ENCODE peak calls at places on chromosome 21, in ten cellular contexts. N, A, G, F, E, U, C, R, P and X are unnamed samples.

GRCh38 chr21:36135391-36136094 is 664 bp downstream of the CBR3 start:
- DNase-seq in N (peak), A (peak), G (no peak), F (peak), E (peak), U (peak), C (peak), R (no peak), P (peak), X (no peak)

GRCh38 chr21:32472890-32473765 is 60.6 kb downstream of the EVA1C start:
- DNase-seq in N (no peak), A (no peak), G (no peak), F (no peak), E (no peak), U (no peak), C (no peak), R (no peak), P (no peak), X (no peak)

GRCh38 chr21:37860416-37860815 is 55.8 kb downstream of the KCNJ6 start:
- DNase-seq in N (no peak), A (no peak), G (no peak), F (no peak), E (no peak), U (no peak), C (no peak), R (no peak), P (no peak), X (no peak)

GRCh38 chr21:37749132-37749531 is 167.1 kb downstream of the KCNJ6 start:
- DNase-seq in N (no peak), A (no peak), G (no peak), F (no peak), E (no peak), U (no peak), C (no peak), R (no peak), P (no peak), X (no peak)

GRCh38 chr21:33133912-33134311 is 64.0 kb downstream of the OLIG1 start:
- DNase-seq in N (no peak), A (no peak), G (no peak), F (no peak), E (no peak), U (no peak), C (no peak), R (no peak), P (no peak), X (no peak)

GRCh38 chr21:42313501-42313969 is 1.7 kb downstream of the TFF3 start:
- DNase-seq in N (peak), A (no peak), G (no peak), F (no peak), E (no peak), U (peak), C (no peak), R (no peak), P (no peak), X (no peak)

GRCh38 chr21:36727886-36728285 is 29.0 kb downstream of the SIM2 start:
- DNase-seq in N (peak), A (no peak), G (no peak), F (no peak), E (no peak), U (no peak), C (no peak), R (no peak), P (no peak), X (no peak)

GRCh38 chr21:20040768-20041167 is 957.4 kb upstream of the NCAM2 start:
- DNase-seq in N (no peak), A (no peak), G (no peak), F (no peak), E (no peak), U (no peak), C (no peak), R (no peak), P (no peak), X (no peak)

GRCh38 chr21:45899317-45900033 is 82.1 kb upstream of the COL6A1 start:
- DNase-seq in N (no peak), A (no peak), G (no peak), F (no peak), E (no peak), U (no peak), C (no peak), R (no peak), P (no peak), X (no peak)

GRCh38 chr21:32083175-32083574 is 195.7 kb downstream of the MIS18A start:
- DNase-seq in N (no peak), A (no peak), G (no peak), F (no peak), E (peak), U (no peak), C (no peak), R (no peak), P (no peak), X (no peak)

GRCh38 chr21:26892151-26892550 is 46.9 kb upstream of the ADAMTS1 start:
- DNase-seq in N (no peak), A (no peak), G (no peak), F (no peak), E (no peak), U (no peak), C (no peak), R (no peak), P (no peak), X (no peak)

GRCh38 chr21:39660596-39660995 is 47.9 kb downstream of the B3GALT5 start:
- DNase-seq in N (no peak), A (peak), G (no peak), F (no peak), E (no peak), U (peak), C (no peak), R (no peak), P (peak), X (no peak)

GRCh38 chr21:46118871-46119564 is 21.1 kb downstream of the COL6A2 start:
- DNase-seq in N (no peak), A (peak), G (no peak), F (no peak), E (no peak), U (peak), C (no peak), R (no peak), P (peak), X (no peak)

GRCh38 chr21:38129711-38130110 is 127.1 kb upstream of the KCNJ15 start:
- DNase-seq in N (no peak), A (no peak), G (no peak), F (no peak), E (peak), U (no peak), C (no peak), R (no peak), P (no peak), X (no peak)

GRCh38 chr21:44614161-44614631 is 2.3 kb downstream of the KRTAP10-8 start:
- DNase-seq in N (no peak), A (no peak), G (no peak), F (no peak), E (no peak), U (no peak), C (no peak), R (no peak), P (no peak), X (no peak)

GRCh38 chr21:17512245-17513213 is at the start of gene CXADR:
- DNase-seq in N (peak), A (peak), G (peak), F (peak), E (peak), U (peak), C (peak), R (no peak), P (peak), X (peak)

GRCh38 chr21:35770101-35770945 is 290.0 kb downstream of the SETD4 start:
- DNase-seq in N (no peak), A (no peak), G (no peak), F (no peak), E (no peak), U (no peak), C (no peak), R (no peak), P (no peak), X (no peak)

GRCh38 chr21:39445339-39446269 is at the start of gene LCA5L:
- DNase-seq in N (peak), A (peak), G (peak), F (peak), E (peak), U (peak), C (peak), R (peak), P (peak), X (peak)

GRCh38 chr21:39319251-39319756 is 5.9 kb upstream of the BRWD1 start:
- DNase-seq in N (no peak), A (no peak), G (no peak), F (no peak), E (no peak), U (no peak), C (no peak), R (no peak), P (no peak), X (no peak)

GRCh38 chr21:32328595-32328994 is 29.9 kb downstream of the MRAP start:
- DNase-seq in N (no peak), A (no peak), G (no peak), F (no peak), E (no peak), U (no peak), C (no peak), R (no peak), P (no peak), X (no peak)

GRCh38 chr21:33360281-33360680 is 35.5 kb downstream of the IFNAR1 start:
- DNase-seq in N (no peak), A (peak), G (no peak), F (no peak), E (no peak), U (no peak), C (no peak), R (no peak), P (no peak), X (no peak)

GRCh38 chr21:15242906-15243305 is 178.1 kb upstream of the NRIP1 start:
- DNase-seq in N (no peak), A (no peak), G (no peak), F (no peak), E (no peak), U (no peak), C (no peak), R (no peak), P (no peak), X (no peak)

GRCh38 chr21:34560609-34561008 is 48.6 kb upstream of the KCNE1 start:
- DNase-seq in N (no peak), A (no peak), G (no peak), F (no peak), E (no peak), U (no peak), C (no peak), R (no peak), P (no peak), X (no peak)

GRCh38 chr21:16640297-16641027 is 872.4 kb upstream of the CXADR start:
- DNase-seq in N (no peak), A (no peak), G (no peak), F (no peak), E (no peak), U (no peak), C (no peak), R (no peak), P (no peak), X (no peak)

GRCh38 chr21:42597487-42598158 is 55.8 kb upstream of the PDE9A start:
- DNase-seq in N (no peak), A (no peak), G (no peak), F (no peak), E (no peak), U (no peak), C (no peak), R (no peak), P (no peak), X (no peak)

GRCh38 chr21:26072891-26073615 is 97.5 kb downstream of the APP start:
- DNase-seq in N (no peak), A (no peak), G (no peak), F (no peak), E (no peak), U (no peak), C (no peak), R (no peak), P (no peak), X (no peak)

GRCh38 chr21:34883501-34884271 is 165.4 kb downstream of the RUNX1 start:
- DNase-seq in N (no peak), A (no peak), G (no peak), F (no peak), E (no peak), U (no peak), C (no peak), R (no peak), P (no peak), X (no peak)

GRCh38 chr21:45590246-45590725 is 48.0 kb upstream of the SLC19A1 start:
- DNase-seq in N (peak), A (peak), G (peak), F (peak), E (no peak), U (no peak), C (peak), R (no peak), P (peak), X (no peak)

GRCh38 chr21:41953249-41953830 is 478 bp downstream of the C2CD2 start:
- DNase-seq in N (peak), A (no peak), G (no peak), F (no peak), E (no peak), U (peak), C (no peak), R (no peak), P (peak), X (no peak)

GRCh38 chr21:45364464-45365185 is 40.3 kb upstream of the COL18A1 start:
- DNase-seq in N (no peak), A (peak), G (no peak), F (no peak), E (no peak), U (no peak), C (no peak), R (peak), P (no peak), X (no peak)

GRCh38 chr21:45545691-45546531 is 3.7 kb upstream of the SLC19A1 start:
- DNase-seq in N (peak), A (no peak), G (no peak), F (no peak), E (no peak), U (no peak), C (no peak), R (no peak), P (no peak), X (no peak)